ENCODE peak calls at places on chromosomes 11 and 22, in seven cellular contexts. One of them, this sample, is unnamed.

GRCh38 chr11:65130631-65131416 is 3.5 kb downstream of the SYVN1 start:
- DNase-seq in GM18507: no peak
- DNase-seq in Ammon's horn: no peak
- DNase-seq in iPS-NIHi11: no peak
- DNase-seq in GM13977: no peak
- DNase-seq in Calu3: no peak
- DNase-seq in stomach: no peak
- DNase-seq in this sample: no peak

GRCh38 chr22:41827671-41828070 is 5.2 kb upstream of the SREBF2 start:
- DNase-seq in GM18507: no peak
- DNase-seq in Ammon's horn: no peak
- DNase-seq in GM13977: no peak
- DNase-seq in iPS-NIHi11: no peak
- DNase-seq in stomach: no peak
- DNase-seq in Calu3: no peak
- DNase-seq in this sample: no peak

GRCh38 chr11:126384053-126384335 is 28.5 kb downstream of the ST3GAL4 start:
- DNase-seq in Calu3: no peak
- DNase-seq in iPS-NIHi11: no peak
- DNase-seq in GM13977: no peak
- DNase-seq in Ammon's horn: no peak
- DNase-seq in GM18507: no peak
- DNase-seq in stomach: no peak
- DNase-seq in this sample: no peak

GRCh38 chr11:105635466-105635865 is 25.6 kb downstream of the GRIA4 start:
- DNase-seq in GM13977: no peak
- DNase-seq in Ammon's horn: no peak
- DNase-seq in Calu3: no peak
- DNase-seq in stomach: no peak
- DNase-seq in iPS-NIHi11: no peak
- DNase-seq in GM18507: no peak
- DNase-seq in this sample: no peak

GRCh38 chr11:115391598-115391997 is 112.6 kb downstream of the CADM1 start:
- DNase-seq in GM18507: no peak
- DNase-seq in GM13977: no peak
- DNase-seq in stomach: no peak
- DNase-seq in iPS-NIHi11: no peak
- DNase-seq in Ammon's horn: no peak
- DNase-seq in Calu3: no peak
- DNase-seq in this sample: no peak

GRCh38 chr11:128625766-128626165 is 38.4 kb upstream of the ETS1 start:
- DNase-seq in Calu3: no peak
- DNase-seq in iPS-NIHi11: no peak
- DNase-seq in GM18507: no peak
- DNase-seq in Ammon's horn: no peak
- DNase-seq in stomach: no peak
- DNase-seq in GM13977: no peak
- DNase-seq in this sample: no peak

GRCh38 chr22:17536269-17536668 is 27.0 kb upstream of the SLC25A18 start:
- DNase-seq in Calu3: no peak
- DNase-seq in GM18507: no peak
- DNase-seq in Ammon's horn: peak
- DNase-seq in stomach: no peak
- DNase-seq in iPS-NIHi11: no peak
- DNase-seq in GM13977: no peak
- DNase-seq in this sample: no peak

GRCh38 chr11:14185461-14185860 is 173.5 kb downstream of the RRAS2 start:
- DNase-seq in Ammon's horn: no peak
- DNase-seq in stomach: no peak
- DNase-seq in GM13977: no peak
- DNase-seq in GM18507: no peak
- DNase-seq in Calu3: no peak
- DNase-seq in iPS-NIHi11: no peak
- DNase-seq in this sample: no peak

GRCh38 chr11:94028436-94028835 is 7.3 kb downstream of the HEPHL1 start:
- DNase-seq in GM13977: no peak
- DNase-seq in iPS-NIHi11: no peak
- DNase-seq in Ammon's horn: peak
- DNase-seq in GM18507: no peak
- DNase-seq in Calu3: peak
- DNase-seq in stomach: no peak
- DNase-seq in this sample: no peak

GRCh38 chr22:46770726-46771125 is 8.3 kb downstream of the TBC1D22A start:
- DNase-seq in stomach: no peak
- DNase-seq in Ammon's horn: peak
- DNase-seq in GM13977: no peak
- DNase-seq in GM18507: no peak
- DNase-seq in iPS-NIHi11: no peak
- DNase-seq in Calu3: no peak
- DNase-seq in this sample: no peak

GRCh38 chr11:88338223-88338661 is 706 bp upstream of the CTSC start:
- DNase-seq in Ammon's horn: peak
- DNase-seq in Calu3: peak
- DNase-seq in stomach: peak
- DNase-seq in GM18507: no peak
- DNase-seq in GM13977: no peak
- DNase-seq in iPS-NIHi11: peak
- DNase-seq in this sample: no peak

GRCh38 chr22:35205956-35206355 is 51.3 kb upstream of the HMGXB4 start:
- DNase-seq in GM13977: no peak
- DNase-seq in iPS-NIHi11: no peak
- DNase-seq in stomach: no peak
- DNase-seq in Ammon's horn: no peak
- DNase-seq in GM18507: no peak
- DNase-seq in Calu3: no peak
- DNase-seq in this sample: no peak

This sample was measured in nucleus accumbens.